ENCODE peak calls at places on chromosomes 3 and 15, in four cellular contexts. C is transverse colon, R is aorta, G is psoas muscle. Q is an unnamed sample. For H3K4me1, the result is how much of the 10 kb centered on the place peaks cover.

GRCh38 chr3:9746330-9746729 is 3.4 kb upstream of the OGG1 start:
- DNase-seq in C (no peak), G (no peak), R (no peak), Q (no peak)

GRCh38 chr3:110799236-110799635 is 272.4 kb upstream of the NECTIN3 start:
- DNase-seq in C (no peak), R (no peak), G (no peak), Q (no peak)

GRCh38 chr3:184766555-184767261 is 45.3 kb upstream of the VPS8 start:
- DNase-seq in C (no peak), G (no peak), R (peak), Q (no peak)

GRCh38 chr15:33089878-33090757 is 104.4 kb downstream of the FMN1 start:
- DNase-seq in R (no peak), G (no peak), C (peak), Q (no peak)

GRCh38 chr3:29334652-29335189 is 53.9 kb downstream of the RBMS3 start:
- DNase-seq in G (no peak), C (no peak), R (no peak), Q (no peak)

GRCh38 chr3:81426826-81427565 is 334.4 kb downstream of the GBE1 start:
- DNase-seq in C (no peak), R (no peak), G (no peak), Q (no peak)

GRCh38 chr15:52328680-52329079 is 33.1 kb upstream of the MYO5C start:
- DNase-seq in R (no peak), G (no peak), C (no peak), Q (no peak)

GRCh38 chr3:161050929-161051328 is 54.2 kb downstream of the B3GALNT1 start:
- DNase-seq in G (no peak), R (no peak), C (no peak), Q (no peak)

GRCh38 chr3:84175449-84175848 is 783.3 kb upstream of the CADM2 start:
- DNase-seq in R (no peak), C (no peak), G (no peak), Q (no peak)

GRCh38 chr3:107264888-107265287 is 112.4 kb upstream of the CCDC54 start:
- DNase-seq in G (no peak), R (no peak), C (no peak), Q (no peak)

GRCh38 chr3:179603831-179604230 is 607 bp downstream of the MRPL47 start:
- DNase-seq in G (no peak), R (no peak), C (no peak), Q (no peak)

GRCh38 chr3:171251842-171252241 is 208.4 kb downstream of the TNIK start:
- DNase-seq in G (no peak), R (no peak), C (no peak), Q (no peak)

GRCh38 chr15:44813231-44813630 is 76.9 kb downstream of the TRIM69 start:
- DNase-seq in C (peak), G (no peak), R (no peak), Q (no peak)

GRCh38 chr15:65421360-65422215 is 1.2 kb downstream of the IGDCC4 start:
- DNase-seq in C (peak), R (peak), G (peak), Q (peak)

GRCh38 chr3:146222204-146223046 is 28.5 kb downstream of the PLSCR4 start:
- DNase-seq in R (no peak), G (no peak), C (peak), Q (no peak)

DNA sequence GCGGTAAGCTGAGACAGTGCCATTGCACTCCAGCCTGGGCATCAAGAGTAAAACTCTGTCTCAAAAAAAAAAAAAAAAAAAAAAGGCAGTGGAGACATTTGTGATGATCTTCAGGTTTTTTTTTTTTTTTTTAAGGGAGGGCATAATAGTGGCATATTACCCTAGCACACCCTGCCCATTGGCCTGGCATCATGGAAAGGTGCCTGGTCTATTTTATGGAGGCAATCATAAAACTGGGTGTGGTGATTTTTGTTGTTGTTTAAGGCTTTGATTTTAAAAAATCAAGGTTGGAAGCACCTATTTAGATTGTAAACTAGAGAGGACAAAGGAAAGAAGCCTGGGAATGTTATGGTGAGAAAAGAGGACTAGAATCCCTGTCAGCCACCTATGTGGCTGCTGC is 6.0 kb downstream of the IQGAP1 start:
- DNase-seq in R (no peak), C (peak), G (no peak), Q (no peak)
- H3K4me1 ChIP-seq in R (under half), C (half or more), G (half or more), Q (under half)

DNA sequence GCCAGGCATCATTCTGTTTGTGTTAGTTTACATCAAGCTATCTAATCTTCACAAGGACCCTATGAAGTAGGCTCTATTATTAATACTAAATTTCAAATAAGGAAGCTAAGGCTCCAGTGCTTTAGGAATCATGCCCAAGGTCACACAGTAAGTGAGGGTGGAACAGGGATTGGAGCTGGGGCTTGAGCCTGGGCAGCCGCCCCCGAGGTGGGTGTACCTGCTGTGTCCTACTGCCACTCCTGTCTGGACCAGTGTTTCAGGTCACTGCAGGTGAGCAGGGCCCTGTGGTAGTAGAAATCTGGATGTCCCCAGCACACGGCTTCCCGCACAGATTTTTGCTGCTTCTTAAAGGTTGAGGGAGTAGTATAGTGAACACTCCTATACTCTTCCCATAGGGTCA is 6.5 kb downstream of the KLF13 start:
- DNase-seq in R (no peak), C (no peak), G (no peak), Q (no peak)
- H3K4me1 ChIP-seq in R (under half), C (half or more), G (half or more), Q (half or more)

GRCh38 chr3:141410861-141411771 is 42.8 kb downstream of the ZBTB38 start:
- DNase-seq in G (no peak), R (no peak), C (peak), Q (no peak)
- H3K4me1 ChIP-seq in G (half or more), R (under half), C (half or more), Q (half or more)

GRCh38 chr3:133269393-133269792 is 130.5 kb upstream of the BFSP2 start:
- DNase-seq in R (no peak), G (no peak), C (no peak), Q (no peak)
- H3K4me1 ChIP-seq in R (under half), G (under half), C (under half), Q (under half)

GRCh38 chr3:52248165-52248541 is 2.6 kb downstream of the PPM1M start:
- DNase-seq in C (no peak), R (no peak), G (no peak), Q (no peak)

GRCh38 chr3:52245322-52246263 is at the start of gene PPM1M:
- DNase-seq in G (peak), R (peak), C (peak), Q (no peak)

GRCh38 chr3:52246264-52246620 is 683 bp downstream of the PPM1M start:
- DNase-seq in C (no peak), G (no peak), R (no peak), Q (no peak)

GRCh38 chr3:52247455-52248164 is 2.1 kb downstream of the PPM1M start:
- DNase-seq in C (no peak), G (no peak), R (no peak), Q (no peak)

GRCh38 chr3:52246728-52247454 is 1.3 kb downstream of the PPM1M start:
- DNase-seq in R (peak), C (no peak), G (no peak), Q (no peak)
- H3K4me1 ChIP-seq in R (under half), C (under half), G (under half), Q (under half)

GRCh38 chr3:43017593-43018195 is 38.6 kb downstream of the GASK1A start:
- DNase-seq in G (no peak), R (no peak), C (no peak), Q (no peak)

GRCh38 chr3:43014990-43015389 is 35.9 kb downstream of the GASK1A start:
- DNase-seq in G (no peak), R (no peak), C (no peak), Q (no peak)

GRCh38 chr3:43017038-43017437 is 37.9 kb downstream of the GASK1A start:
- DNase-seq in C (no peak), R (no peak), G (no peak), Q (no peak)

GRCh38 chr3:43015572-43016512 is 36.7 kb downstream of the GASK1A start:
- DNase-seq in C (no peak), R (no peak), G (no peak), Q (no peak)

GRCh38 chr3:43016513-43016865 is 37.4 kb downstream of the GASK1A start:
- DNase-seq in G (no peak), R (no peak), C (no peak), Q (no peak)
- H3K4me1 ChIP-seq in G (under half), R (under half), C (under half), Q (under half)